ENCODE peak calls at places on chromosomes 2 and 18, in six cellular contexts. D, W, T, V, X and B are unnamed samples.

GRCh38 chr2:226888971-226889370 is 53.1 kb downstream of the RHBDD1 start:
- DNase-seq in D (no peak), T (no peak), X (no peak), W (no peak), V (no peak), B (no peak)

GRCh38 chr2:222714361-222715256 is 43.2 kb downstream of the MOGAT1 start:
- DNase-seq in X (no peak), D (no peak), V (no peak), T (no peak), W (no peak), B (no peak)

GRCh38 chr2:152558174-152559091 is 158.8 kb downstream of the PRPF40A start:
- DNase-seq in D (no peak), V (no peak), X (no peak), W (no peak), T (no peak), B (no peak)

GRCh38 chr18:58310517-58310916 is 266.5 kb downstream of the NEDD4L start:
- DNase-seq in T (no peak), X (no peak), W (no peak), V (peak; percentile 18), D (no peak), B (no peak)

GRCh38 chr2:85132834-85133637 is at the start of gene TCF7L1:
- DNase-seq in X (no peak), T (peak; percentile 90), W (no peak), D (no peak), V (peak; percentile 66), B (no peak)

GRCh38 chr18:21453512-21453862 is 147.0 kb downstream of the ESCO1 start:
- DNase-seq in X (no peak), V (no peak), D (no peak), W (no peak), T (no peak), B (no peak)

GRCh38 chr2:73292316-73292905 is 937 bp downstream of the EGR4 start:
- DNase-seq in D (no peak), V (peak; percentile 34), T (no peak), X (no peak), W (no peak), B (no peak)

GRCh38 chr2:119408221-119408619 is 23.4 kb upstream of the TMEM37 start:
- DNase-seq in V (no peak), T (no peak), W (no peak), X (no peak), D (no peak), B (no peak)

GRCh38 chr2:162126145-162126926 is 25.7 kb downstream of the GCG start:
- DNase-seq in D (no peak), W (no peak), X (peak; percentile 49), T (no peak), V (peak; percentile 44), B (no peak)

GRCh38 chr2:128319457-128319772 is 747 bp upstream of the HS6ST1 start:
- DNase-seq in T (no peak), V (no peak), W (no peak), D (no peak), X (no peak), B (no peak)

GRCh38 chr2:156321243-156321904 is 11.1 kb downstream of the NR4A2 start:
- DNase-seq in T (no peak), X (no peak), D (no peak), W (no peak), V (peak; percentile 44), B (no peak)

GRCh38 chr2:29920130-29920577 is 1.2 kb downstream of the ALK start:
- DNase-seq in X (no peak), W (no peak), D (no peak), T (peak; percentile 78), V (peak; percentile 69), B (no peak)

GRCh38 chr2:74707837-74708236 is 53.8 kb downstream of the SEMA4F start:
- DNase-seq in D (no peak), T (no peak), W (no peak), V (no peak), X (no peak), B (no peak)

GRCh38 chr2:240121190-240121589 is 14.9 kb downstream of the COPS9 start:
- DNase-seq in D (no peak), T (no peak), X (no peak), V (peak; percentile 17), W (no peak), B (no peak)

GRCh38 chr2:146068051-146068450 is 1548.1 kb upstream of the ZEB2 start:
- DNase-seq in T (no peak), X (no peak), W (no peak), V (no peak), D (no peak), B (no peak)

GRCh38 chr2:98263362-98263761 is 82.9 kb upstream of the CNGA3 start:
- DNase-seq in T (no peak), V (no peak), W (no peak), D (no peak), X (no peak), B (no peak)

GRCh38 chr2:226916662-226917061 is 80.8 kb downstream of the RHBDD1 start:
- DNase-seq in X (no peak), T (no peak), W (no peak), V (no peak), D (no peak), B (no peak)

GRCh38 chr2:45083175-45083574 is 73.9 kb upstream of the SIX2 start:
- DNase-seq in T (no peak), X (no peak), D (no peak), W (no peak), V (no peak), B (no peak)

GRCh38 chr2:25369876-25370275 is 28.2 kb upstream of the DNMT3A start:
- DNase-seq in T (peak; percentile 34), V (no peak), X (no peak), W (no peak), D (no peak), B (no peak)

GRCh38 chr18:2515408-2515807 is 55.9 kb downstream of the METTL4 start:
- DNase-seq in X (no peak), D (no peak), W (no peak), V (no peak), T (no peak), B (no peak)

GRCh38 chr2:31397099-31397498 is 17.4 kb downstream of the XDH start:
- DNase-seq in W (no peak), T (no peak), V (no peak), D (no peak), X (no peak), B (no peak)

GRCh38 chr2:197174539-197175094 is 136.0 kb downstream of the ANKRD44 start:
- DNase-seq in D (no peak), X (no peak), V (no peak), T (no peak), W (no peak), B (no peak)

GRCh38 chr2:109721626-109722025 is 72.5 kb upstream of the RGPD5 start:
- DNase-seq in V (no peak), D (no peak), X (no peak), W (no peak), T (no peak), B (no peak)

GRCh38 chr18:36572135-36572856 is 256.5 kb downstream of the TPGS2 start:
- DNase-seq in T (no peak), V (no peak), D (no peak), W (no peak), X (peak; percentile 38), B (no peak)

GRCh38 chr18:44536041-44536440 is 144.6 kb upstream of the SETBP1 start:
- DNase-seq in W (no peak), T (no peak), X (no peak), V (no peak), D (no peak), B (no peak)

GRCh38 chr2:85888020-85888744 is 608 bp downstream of the ST3GAL5 start:
- DNase-seq in D (no peak), V (peak; percentile 44), W (no peak), X (no peak), T (no peak), B (no peak)

GRCh38 chr2:198880421-198880820 is 577.3 kb downstream of the SATB2 start:
- DNase-seq in D (no peak), X (no peak), V (no peak), W (no peak), T (no peak), B (no peak)

GRCh38 chr18:31563778-31564177 is 27.9 kb upstream of the TTR start:
- DNase-seq in X (no peak), T (no peak), W (no peak), D (no peak), V (peak; percentile 31), B (no peak)

GRCh38 chr2:110840508-110840907 is 108.1 kb downstream of the ACOXL start:
- DNase-seq in V (no peak), X (no peak), T (no peak), D (no peak), W (no peak), B (no peak)

GRCh38 chr2:55107428-55107827 is 57.2 kb upstream of the RTN4 start:
- DNase-seq in D (no peak), T (no peak), X (no peak), V (no peak), W (no peak), B (no peak)

GRCh38 chr2:62208758-62209114 is 12.8 kb downstream of the B3GNT2 start:
- DNase-seq in X (no peak), D (no peak), W (no peak), V (no peak), T (no peak), B (no peak)

GRCh38 chr2:235043762-235044500 is 92.1 kb downstream of the SH3BP4 start:
- DNase-seq in V (no peak), T (no peak), D (no peak), X (no peak), W (no peak), B (no peak)

GRCh38 chr2:62920070-62920469 is 130.6 kb upstream of the OTX1 start:
- DNase-seq in W (no peak), V (no peak), X (no peak), D (no peak), T (no peak), B (no peak)